ENCODE peak calls at places on chromosome 10, in six cellular contexts. K is IMR-90, E is NCI-H748 treated with DMSO at 0.1 percent for 48 hours, N is fibroblast of the conjunctiva, Y is fibroblast of pulmonary artery, L is T-helper 1 cell. V is an unnamed sample.
A peak's percentile ranks its signal among the peaks of the same experiment; 100 is the strongest.

GRCh38 chr10:123478112-123478511 is 188.0 kb upstream of the GPR26 start:
- DNase-seq in K (no peak), E (no peak), N (no peak), Y (no peak), L (no peak), V (no peak)

GRCh38 chr10:79435271-79436065 is 10.0 kb downstream of the ZCCHC24 start:
- DNase-seq in K (peak; percentile 28), E (no peak), N (no peak), Y (peak; percentile 51), L (no peak), V (no peak)

GRCh38 chr10:61639952-61640351 is 22.8 kb upstream of the CABCOCO1 start:
- DNase-seq in K (peak; percentile 34), E (no peak), N (no peak), Y (no peak), L (no peak), V (no peak)

GRCh38 chr10:89454561-89455347 is 40.4 kb downstream of the IFIT5 start:
- DNase-seq in K (peak; percentile 22), E (no peak), N (no peak), Y (peak; percentile 52), L (no peak), V (no peak)

GRCh38 chr10:21526952-21527633 is 1.6 kb upstream of the SKIDA1 start:
- DNase-seq in K (peak; percentile 58), E (peak; percentile 44), N (no peak), Y (peak; percentile 73), L (peak; percentile 44), V (no peak)

GRCh38 chr10:117483056-117483590 is 59.4 kb upstream of the EMX2 start:
- DNase-seq in K (no peak), E (no peak), N (no peak), Y (no peak), L (no peak), V (no peak)

GRCh38 chr10:16986082-16986405 is 143.6 kb downstream of the CUBN start:
- DNase-seq in K (no peak), E (no peak), N (no peak), Y (no peak), L (no peak), V (no peak)

GRCh38 chr10:3282341-3282740 is 109.8 kb upstream of the PITRM1 start:
- DNase-seq in K (no peak), E (no peak), N (no peak), Y (peak; percentile 23), L (no peak), V (no peak)

GRCh38 chr10:101588879-101589278 is 758 bp downstream of the DPCD start:
- DNase-seq in K (peak; percentile 65), E (no peak), N (no peak), Y (peak; percentile 66), L (no peak), V (peak; percentile 26)

GRCh38 chr10:114963908-114964307 is 25.9 kb downstream of the TRUB1 start:
- DNase-seq in K (no peak), E (no peak), N (no peak), Y (no peak), L (no peak), V (no peak)